ENCODE peak calls at places on chromosome 12, in seven cellular contexts. A, L, P, X, W, Z and B are unnamed samples.

GRCh38 chr12:124592050-124592449 is 24.6 kb upstream of the NCOR2 start:
- DNase-seq in W (no peak), L (no peak), A (no peak), X (no peak), P (no peak), Z (no peak), B (no peak)

GRCh38 chr12:120903382-120903817 is 758 bp downstream of the SPPL3 start:
- DNase-seq in X (no peak), W (peak; percentile 80), A (peak; percentile 27), Z (peak; percentile 72), L (peak; percentile 80), P (peak; percentile 70), B (peak; percentile 52)

GRCh38 chr12:70359458-70360197 is 6.5 kb upstream of the KCNMB4 start:
- DNase-seq in W (no peak), P (no peak), Z (no peak), L (no peak), A (no peak), X (no peak), B (no peak)

GRCh38 chr12:65637774-65638173 is 186.5 kb upstream of the HMGA2 start:
- DNase-seq in Z (no peak), L (no peak), A (no peak), W (no peak), P (no peak), X (no peak), B (no peak)

GRCh38 chr12:11653215-11653753 is 3.8 kb downstream of the ETV6 start:
- DNase-seq in L (no peak), A (no peak), Z (peak; percentile 35), X (no peak), W (no peak), P (no peak), B (no peak)

GRCh38 chr12:109915171-109916040 is 15.3 kb downstream of the TCHP start:
- DNase-seq in P (no peak), A (no peak), X (no peak), Z (no peak), W (no peak), L (no peak), B (no peak)

GRCh38 chr12:113658030-113658655 is 186.5 kb upstream of the LHX5 start:
- DNase-seq in P (no peak), Z (no peak), L (no peak), W (no peak), X (no peak), A (no peak), B (no peak)

GRCh38 chr12:95473440-95473946 is 459 bp upstream of the METAP2 start:
- DNase-seq in Z (no peak), P (no peak), L (no peak), W (peak; percentile 4), A (no peak), X (peak; percentile 45), B (no peak)

GRCh38 chr12:103880299-103881142 is 39.5 kb upstream of the NT5DC3 start:
- DNase-seq in W (no peak), A (peak; percentile 38), X (no peak), Z (peak; percentile 19), L (no peak), P (no peak), B (no peak)

GRCh38 chr12:2405039-2405438 is 352.3 kb downstream of the CACNA1C start:
- DNase-seq in P (no peak), A (no peak), W (no peak), Z (no peak), X (no peak), L (no peak), B (no peak)

GRCh38 chr12:59056931-59057330 is 136.6 kb upstream of the LRIG3 start:
- DNase-seq in A (no peak), X (no peak), L (no peak), P (no peak), Z (no peak), W (no peak), B (no peak)

GRCh38 chr12:104667139-104667538 is 210.4 kb downstream of the CHST11 start:
- DNase-seq in Z (no peak), L (no peak), A (no peak), P (no peak), X (no peak), W (no peak), B (no peak)

GRCh38 chr12:122454739-122455138 is 32.3 kb upstream of the CLIP1 start:
- DNase-seq in W (no peak), Z (no peak), A (no peak), X (peak; percentile 49), L (no peak), P (no peak), B (no peak)

GRCh38 chr12:98136544-98136943 is 378.8 kb upstream of the TMPO start:
- DNase-seq in A (no peak), L (no peak), Z (no peak), P (no peak), W (no peak), X (no peak), B (no peak)

GRCh38 chr12:128326419-128326818 is 59.4 kb downstream of the TMEM132C start:
- DNase-seq in A (no peak), L (no peak), X (peak; percentile 42), P (no peak), Z (no peak), W (no peak), B (no peak)

GRCh38 chr12:69966409-69966808 is 141.4 kb downstream of the MYRFL start:
- DNase-seq in Z (no peak), X (no peak), L (no peak), A (peak; percentile 34), P (no peak), W (no peak), B (peak; percentile 29)

GRCh38 chr12:94873368-94874085 is 130.0 kb downstream of the NDUFA12 start:
- DNase-seq in P (peak; percentile 66), Z (no peak), L (no peak), A (peak; percentile 21), X (peak; percentile 85), W (no peak), B (peak; percentile 29)

GRCh38 chr12:110846615-110847566 is at the start of gene CCDC63:
- DNase-seq in X (peak; percentile 90), W (no peak), Z (peak; percentile 16), L (peak; percentile 63), P (peak; percentile 59), A (peak; percentile 82), B (peak; percentile 71)

GRCh38 chr12:6069452-6070093 is 54.9 kb downstream of the VWF start:
- DNase-seq in P (no peak), A (no peak), W (no peak), Z (peak; percentile 28), L (no peak), X (no peak), B (no peak)

GRCh38 chr12:104357431-104357952 is 54.0 kb downstream of the EID3 start:
- DNase-seq in W (no peak), X (no peak), A (peak; percentile 48), Z (no peak), L (no peak), P (no peak), B (no peak)

GRCh38 chr12:47814539-47815170 is 5.0 kb downstream of the HDAC7 start:
- DNase-seq in L (no peak), W (no peak), Z (no peak), P (no peak), X (no peak), A (no peak), B (no peak)

GRCh38 chr12:47818382-47818700 is 1.4 kb downstream of the HDAC7 start:
- DNase-seq in X (no peak), W (no peak), L (no peak), Z (peak; percentile 44), A (peak; percentile 57), P (no peak), B (no peak)

GRCh38 chr12:47817272-47818006 is 2.3 kb downstream of the HDAC7 start:
- DNase-seq in P (no peak), L (no peak), X (peak; percentile 46), Z (no peak), W (no peak), A (no peak), B (no peak)

GRCh38 chr12:47818007-47818376 is 1.7 kb downstream of the HDAC7 start:
- DNase-seq in Z (no peak), X (no peak), L (no peak), W (no peak), P (no peak), A (no peak), B (no peak)

DNA sequence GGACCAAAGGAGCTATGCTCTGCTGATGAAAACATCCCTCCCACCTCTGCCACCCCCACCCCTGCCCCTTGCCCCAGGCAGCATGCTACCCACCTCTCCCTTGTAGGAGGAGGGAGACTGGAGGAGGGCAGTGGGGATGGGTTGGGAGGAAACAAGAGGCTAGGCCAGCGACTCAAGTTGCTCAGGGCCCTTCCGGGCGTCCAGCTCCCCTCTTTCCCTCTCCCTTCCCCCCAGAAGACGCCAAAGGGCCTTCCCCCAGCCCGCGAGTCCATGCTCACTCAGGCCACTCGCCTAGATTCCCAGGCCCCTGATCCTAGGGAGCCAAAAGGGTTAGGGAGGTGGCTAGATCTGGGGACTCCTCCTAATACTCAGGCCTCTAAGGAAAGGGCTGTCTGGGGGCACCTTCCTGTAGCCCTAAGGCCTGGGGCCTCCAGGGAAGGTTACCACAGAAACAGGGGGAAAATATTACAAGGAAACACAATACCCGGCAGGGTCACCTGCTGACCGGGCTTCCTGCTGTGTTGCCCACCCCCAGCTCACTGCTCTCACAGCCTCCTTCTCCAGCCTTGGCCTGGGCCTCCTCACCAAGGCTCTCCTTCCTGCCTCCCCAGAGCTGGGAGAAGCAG is 2.9 kb downstream of the HDAC7 start:
- DNase-seq in Z (no peak), W (no peak), X (no peak), A (peak; percentile 56), L (no peak), P (peak; percentile 66), B (no peak)
- H3K4me3 ChIP-seq in Z (peak overlapping the region; percentile 81), W (peak overlapping the region; percentile 57), X (no peak overlapping the region), A (no peak overlapping the region), L (peak overlapping the region; percentile 72), P (peak overlapping the region; percentile 81), B (peak overlapping the region; percentile 81)

GRCh38 chr12:79926951-79927350 is 7.9 kb downstream of the PPP1R12A start:
- DNase-seq in A (no peak), Z (no peak), X (no peak), L (no peak), P (no peak), W (no peak), B (no peak)
- H3K27ac ChIP-seq in A (no peak overlapping the region), Z (peak overlapping the region; percentile 24), X (no peak overlapping the region), L (no peak overlapping the region), P (no peak overlapping the region), W (no peak overlapping the region), B (no peak overlapping the region)

GRCh38 chr12:67173258-67173657 is 95.9 kb upstream of the CAND1 start:
- DNase-seq in W (no peak), A (no peak), L (no peak), X (no peak), Z (no peak), P (no peak), B (no peak)
- H3K36me3 ChIP-seq in W (no peaks in the 10 kb centered on the region), A (no peaks in the 10 kb centered on the region), L (no peaks in the 10 kb centered on the region), X (no peaks in the 10 kb centered on the region), Z (no peaks in the 10 kb centered on the region), P (no peaks in the 10 kb centered on the region), B (no peaks in the 10 kb centered on the region)

DNA sequence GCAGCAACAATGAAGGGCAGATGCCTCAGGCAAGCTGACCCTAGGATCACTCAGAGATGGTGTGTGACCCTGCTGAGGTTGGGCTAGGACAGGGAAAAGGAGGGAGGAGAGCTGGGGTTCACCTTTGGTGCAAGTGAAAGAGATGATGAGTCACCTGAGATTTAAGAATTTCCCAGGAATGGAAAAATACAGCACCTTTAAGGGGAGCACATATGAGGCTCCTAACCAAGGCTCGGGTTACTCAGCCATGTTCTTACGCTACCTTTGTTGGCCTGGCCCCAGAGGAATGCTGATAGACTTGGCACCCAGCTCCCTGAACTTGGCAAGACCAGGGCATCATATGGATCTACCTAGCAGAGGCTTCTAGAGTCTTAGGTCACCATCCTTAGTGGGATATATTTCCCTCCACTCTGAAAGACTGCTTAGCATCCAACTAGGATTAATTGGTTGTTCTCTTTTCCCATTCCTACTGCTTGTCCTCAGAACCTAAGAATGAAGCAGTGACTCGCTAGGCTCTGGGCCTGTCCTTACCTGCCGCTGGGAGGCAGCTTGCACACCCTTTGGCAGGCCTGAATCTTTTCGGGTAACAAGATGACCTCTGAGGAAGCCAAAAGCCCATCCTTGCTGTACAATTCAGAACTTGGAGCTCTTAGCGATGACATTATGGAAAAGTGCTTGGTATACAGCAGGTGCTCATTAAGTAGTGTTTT is 4.0 kb upstream of the NAA25 start:
- DNase-seq in A (peak; percentile 56), Z (no peak), X (no peak), P (no peak), L (no peak), W (no peak), B (no peak)
- H3K4me3 ChIP-seq in A (no peak overlapping the region), Z (no peak overlapping the region), X (no peak overlapping the region), P (no peak overlapping the region), L (no peak overlapping the region), W (no peak overlapping the region), B (no peak overlapping the region)